ENCODE peak calls at places on chromosomes 5 and 9, in five cellular contexts. X is uterus, N is astrocyte of the spinal cord, O is neural progenitor cell, Z is OCI-LY7. H is an unnamed sample.
A peak's percentile ranks its signal among the peaks of the same experiment; 100 is the strongest.

GRCh38 chr9:33852216-33852826 is 35.4 kb downstream of the UBE2R2 start:
- DNase-seq in X (peak; percentile 59), N (peak; percentile 32), O (peak; percentile 59), Z (peak; percentile 74), H (peak; percentile 45)

GRCh38 chr9:27499481-27499880 is 24.6 kb upstream of the IFNK start:
- DNase-seq in X (no peak), N (peak; percentile 55), O (no peak), Z (no peak), H (peak; percentile 74)

GRCh38 chr5:115480245-115480644 is 64.3 kb downstream of the FEM1C start:
- DNase-seq in X (no peak), N (no peak), O (no peak), Z (no peak), H (no peak)

GRCh38 chr5:54981928-54982327 is 3.5 kb downstream of the ESM1 start:
- DNase-seq in X (no peak), N (no peak), O (no peak), Z (no peak), H (no peak)

GRCh38 chr5:151051931-151052608 is 28.8 kb downstream of the TNIP1 start:
- DNase-seq in X (no peak), N (no peak), O (no peak), Z (no peak), H (no peak)

GRCh38 chr9:79390077-79390673 is 181.6 kb upstream of the TLE4 start:
- DNase-seq in X (no peak), N (peak; percentile 43), O (no peak), Z (no peak), H (no peak)

GRCh38 chr9:84862786-84863185 is 193.3 kb downstream of the NTRK2 start:
- DNase-seq in X (peak; percentile 27), N (peak; percentile 62), O (peak; percentile 79), Z (no peak), H (peak; percentile 89)

GRCh38 chr5:124289122-124289521 is 457.3 kb downstream of the ZNF608 start:
- DNase-seq in X (peak; percentile 22), N (no peak), O (no peak), Z (no peak), H (no peak)

GRCh38 chr5:749101-749670 is 35.3 kb downstream of the ZDHHC11B start:
- DNase-seq in X (no peak), N (no peak), O (no peak), Z (no peak), H (no peak)

GRCh38 chr9:82563841-82564240 is 499.1 kb downstream of the RASEF start:
- DNase-seq in X (no peak), N (no peak), O (no peak), Z (no peak), H (no peak)

GRCh38 chr5:78896128-78896527 is 89.0 kb downstream of the ARSB start:
- DNase-seq in X (no peak), N (peak; percentile 69), O (no peak), Z (no peak), H (no peak)

GRCh38 chr9:133839822-133840329 is 101.7 kb upstream of the SARDH start:
- DNase-seq in X (no peak), N (no peak), O (peak; percentile 61), Z (no peak), H (no peak)

GRCh38 chr9:16871358-16872151 is 1.1 kb upstream of the BNC2 start:
- DNase-seq in X (peak; percentile 76), N (peak; percentile 89), O (peak; percentile 67), Z (no peak), H (peak; percentile 56)

GRCh38 chr5:151684690-151685361 is 1.9 kb downstream of the SPARC start:
- DNase-seq in X (peak; percentile 87), N (peak; percentile 96), O (peak; percentile 72), Z (no peak), H (peak; percentile 84)

GRCh38 chr9:113657765-113658564 is 194.4 kb downstream of the RGS3 start:
- DNase-seq in X (peak; percentile 83), N (peak; percentile 78), O (peak; percentile 90), Z (peak; percentile 79), H (peak; percentile 94)

GRCh38 chr9:133103987-133104505 is 17.0 kb downstream of the RALGDS start:
- DNase-seq in X (no peak), N (no peak), O (no peak), Z (no peak), H (no peak)

GRCh38 chr5:122500245-122501086 is 188.4 kb downstream of the SNCAIP start:
- DNase-seq in X (peak; percentile 35), N (peak; percentile 60), O (peak; percentile 83), Z (peak; percentile 3), H (peak; percentile 59)

GRCh38 chr5:77241444-77241843 is 31.0 kb downstream of the PDE8B start:
- DNase-seq in X (no peak), N (no peak), O (no peak), Z (no peak), H (no peak)

GRCh38 chr5:77235881-77236560 is 25.5 kb downstream of the PDE8B start:
- DNase-seq in X (no peak), N (no peak), O (no peak), Z (no peak), H (no peak)

DNA sequence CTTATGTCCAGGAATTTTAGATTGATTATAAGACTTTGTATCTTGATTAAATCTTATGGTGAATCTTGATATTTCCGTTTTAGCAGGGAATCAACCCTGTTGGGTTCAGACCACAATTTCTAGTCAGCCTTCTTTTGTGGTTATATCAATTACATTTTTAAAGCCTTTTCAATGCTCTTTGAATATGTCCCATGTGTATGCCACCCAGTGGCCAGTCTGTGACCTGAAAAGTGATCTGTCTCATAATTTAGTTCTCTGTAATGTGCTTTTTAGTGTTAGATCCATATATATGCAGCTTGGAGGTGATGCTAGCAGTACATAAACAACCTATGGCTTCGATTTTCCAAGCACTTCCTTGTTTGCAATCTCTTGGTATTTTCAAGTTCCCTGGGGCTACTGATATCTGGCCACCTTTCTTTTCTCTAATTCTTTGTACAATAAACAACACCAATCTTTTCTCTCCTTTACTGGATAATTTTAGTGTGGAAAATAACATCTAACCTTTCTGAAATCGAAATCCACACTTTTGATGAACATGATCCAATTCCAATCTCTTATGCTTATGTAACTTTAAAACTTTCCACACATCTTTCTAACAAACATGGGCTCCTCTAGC is 28.8 kb downstream of the PDE8B start:
- DNase-seq in X (no peak), N (peak; percentile 10), O (no peak), Z (peak; percentile 31), H (peak; percentile 13)
- TF ChIP-seq CTCF in X (no peak), N (peak; percentile 38), O (peak; percentile 30), Z (peak; percentile 75), H (peak; percentile 40)

GRCh38 chr5:110590187-110590586 is 136.3 kb downstream of the TMEM232 start:
- DNase-seq in X (no peak), N (peak; percentile 17), O (peak; percentile 40), Z (peak; percentile 4), H (peak; percentile 4)
- TF ChIP-seq CTCF in X (peak; percentile 6), N (peak; percentile 54), O (peak; percentile 55), Z (peak; percentile 69), H (peak; percentile 39)

GRCh38 chr9:86122309-86122708 is 23.0 kb upstream of the GOLM1 start:
- DNase-seq in X (no peak), N (no peak), O (peak; percentile 70), Z (no peak), H (no peak)
- TF ChIP-seq CTCF in X (no peak), N (peak; percentile 31), O (peak; percentile 31), Z (no peak), H (no peak)

DNA sequence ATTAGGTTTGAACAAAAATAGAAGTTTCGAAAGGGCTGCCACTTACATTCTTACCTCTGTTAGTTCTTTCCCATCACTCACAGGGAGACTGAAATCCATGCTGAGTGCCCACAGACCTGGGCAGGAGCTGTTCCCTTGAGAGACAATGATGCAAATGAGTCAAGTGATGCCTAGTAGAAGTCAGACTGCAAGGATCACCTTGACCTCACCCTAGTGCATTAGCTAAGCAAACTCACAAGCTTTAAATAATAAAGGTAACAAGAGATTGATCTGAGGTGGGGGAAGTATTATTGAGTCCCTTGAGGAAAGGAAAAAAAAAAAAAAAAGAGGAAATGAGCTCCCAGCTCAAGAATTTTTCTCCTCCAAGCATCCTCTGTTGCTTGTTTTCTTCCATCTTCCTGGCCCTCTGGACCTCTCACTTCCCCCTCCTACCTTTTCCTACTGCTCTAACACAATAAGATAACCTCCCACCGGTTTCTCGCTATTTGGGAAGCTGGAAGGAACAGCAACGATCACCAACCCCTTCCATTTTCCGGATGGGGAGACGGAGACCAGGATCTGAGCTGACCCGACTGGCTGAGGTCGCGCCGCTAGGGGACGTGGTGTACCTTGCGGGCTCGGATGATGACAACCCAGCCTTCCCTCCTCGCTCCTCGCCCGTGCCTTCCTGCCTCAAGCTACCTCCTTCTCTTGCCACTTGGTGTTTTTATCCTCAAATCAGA is 2.0 kb downstream of the LPAR1 start:
- DNase-seq in X (peak; percentile 57), N (peak; percentile 58), O (peak; percentile 79), Z (no peak), H (peak; percentile 69)
- TF ChIP-seq CTCF in X (peak; percentile 47), N (peak; percentile 84), O (peak; percentile 77), Z (no peak), H (peak; percentile 94)

H was measured in RWPE1.